ENCODE peak calls at places on chromosomes 1 and 21, in nine cellular contexts. E, H, T, O, G, I, X, M and W are unnamed samples.

GRCh38 chr1:31593770-31594632 is 17.7 kb downstream of the TINAGL1 start:
- DNase-seq in E (peak; percentile 82), H (peak; percentile 84), T (peak; percentile 91), O (peak; percentile 69), G (peak; percentile 69), I (peak; percentile 78), X (peak; percentile 82), M (peak; percentile 78), W (peak; percentile 91)

GRCh38 chr1:154855186-154855585 is 14.9 kb downstream of the KCNN3 start:
- DNase-seq in E (no peak), H (no peak), T (no peak), O (no peak), G (no peak), I (no peak), X (no peak), M (no peak), W (no peak)

GRCh38 chr1:205541161-205541886 is 36.9 kb downstream of the CDK18 start:
- DNase-seq in E (no peak), H (peak; percentile 15), T (peak; percentile 37), O (no peak), G (no peak), I (no peak), X (no peak), M (no peak), W (peak; percentile 7)

GRCh38 chr1:236800002-236800620 is 5.0 kb downstream of the MTR start:
- DNase-seq in E (no peak), H (no peak), T (no peak), O (no peak), G (peak; percentile 8), I (no peak), X (no peak), M (no peak), W (no peak)

GRCh38 chr1:209601809-209602657 is 18.5 kb downstream of the CAMK1G start:
- DNase-seq in E (no peak), H (no peak), T (no peak), O (no peak), G (peak; percentile 69), I (no peak), X (no peak), M (no peak), W (no peak)

GRCh38 chr1:55584521-55585401 is 369.6 kb upstream of the USP24 start:
- DNase-seq in E (peak; percentile 53), H (no peak), T (no peak), O (no peak), G (no peak), I (no peak), X (no peak), M (no peak), W (no peak)

GRCh38 chr1:108814343-108815125 is 42.4 kb downstream of the AKNAD1 start:
- DNase-seq in E (no peak), H (no peak), T (no peak), O (no peak), G (no peak), I (no peak), X (peak; percentile 47), M (no peak), W (no peak)

GRCh38 chr1:70075751-70076150 is 129.6 kb downstream of the LRRC40 start:
- DNase-seq in E (no peak), H (no peak), T (no peak), O (no peak), G (no peak), I (no peak), X (no peak), M (no peak), W (no peak)

GRCh38 chr1:206784471-206784903 is 12.2 kb upstream of the IL10 start:
- DNase-seq in E (no peak), H (no peak), T (no peak), O (no peak), G (no peak), I (no peak), X (no peak), M (no peak), W (no peak)

GRCh38 chr1:2786329-2787162 is 14.9 kb downstream of the TTC34 start:
- DNase-seq in E (no peak), H (peak; percentile 58), T (peak; percentile 78), O (peak; percentile 52), G (no peak), I (peak; percentile 45), X (no peak), M (peak; percentile 63), W (peak; percentile 90)

GRCh38 chr1:237938553-237938952 is 47.8 kb upstream of the ZP4 start:
- DNase-seq in E (no peak), H (no peak), T (no peak), O (no peak), G (no peak), I (no peak), X (no peak), M (no peak), W (no peak)

GRCh38 chr1:89611721-89612120 is 21.2 kb upstream of the LRRC8C start:
- DNase-seq in E (no peak), H (no peak), T (no peak), O (no peak), G (no peak), I (no peak), X (no peak), M (no peak), W (no peak)

GRCh38 chr1:11680270-11681070 is 478 bp downstream of the MAD2L2 start:
- DNase-seq in E (no peak), H (no peak), T (no peak), O (no peak), G (no peak), I (no peak), X (peak; percentile 30), M (no peak), W (no peak)

GRCh38 chr1:99137546-99138206 is 126.6 kb upstream of the PLPPR4 start:
- DNase-seq in E (no peak), H (no peak), T (no peak), O (no peak), G (no peak), I (no peak), X (no peak), M (no peak), W (no peak)

GRCh38 chr21:44443891-44444285 is 11.4 kb upstream of the LRRC3 start:
- DNase-seq in E (no peak), H (peak; percentile 37), T (peak; percentile 67), O (peak; percentile 46), G (no peak), I (peak; percentile 4), X (no peak), M (peak; percentile 30), W (peak; percentile 69)

GRCh38 chr21:44442266-44443125 is 12.8 kb upstream of the LRRC3 start:
- DNase-seq in E (no peak), H (peak; percentile 33), T (peak; percentile 71), O (no peak), G (no peak), I (no peak), X (no peak), M (peak; percentile 27), W (peak; percentile 44)

GRCh38 chr21:44445413-44445812 is 9.9 kb upstream of the LRRC3 start:
- DNase-seq in E (no peak), H (no peak), T (peak; percentile 21), O (no peak), G (no peak), I (peak; percentile 1), X (no peak), M (peak; percentile 7), W (no peak)

GRCh38 chr21:44443291-44443890 is 11.9 kb upstream of the LRRC3 start:
- DNase-seq in E (no peak), H (peak; percentile 33), T (peak; percentile 54), O (peak; percentile 23), G (no peak), I (peak; percentile 4), X (no peak), M (peak; percentile 16), W (peak; percentile 42)

GRCh38 chr21:44444286-44444931 is 10.9 kb upstream of the LRRC3 start:
- DNase-seq in E (no peak), H (peak; percentile 40), T (peak; percentile 43), O (peak; percentile 45), G (no peak), I (peak; percentile 9), X (no peak), M (peak; percentile 42), W (no peak)
- TF ChIP-seq CTCF in E (no peak), H (no peak), T (no peak), O (no peak), G (no peak), I (no peak), X (no peak), M (no peak), W (no peak)

GRCh38 chr1:44328767-44329416 is 26.2 kb downstream of the ERI3 start:
- DNase-seq in E (no peak), H (no peak), T (no peak), O (no peak), G (no peak), I (no peak), X (no peak), M (no peak), W (no peak)
- H3K27ac ChIP-seq in E (peak overlapping the region; percentile 66), H (no peak overlapping the region), T (no peak overlapping the region), O (peak overlapping the region; percentile 94), G (peak overlapping the region; percentile 90), I (no peak overlapping the region), X (peak overlapping the region; percentile 50), M (no peak overlapping the region), W (no peak overlapping the region)

DNA sequence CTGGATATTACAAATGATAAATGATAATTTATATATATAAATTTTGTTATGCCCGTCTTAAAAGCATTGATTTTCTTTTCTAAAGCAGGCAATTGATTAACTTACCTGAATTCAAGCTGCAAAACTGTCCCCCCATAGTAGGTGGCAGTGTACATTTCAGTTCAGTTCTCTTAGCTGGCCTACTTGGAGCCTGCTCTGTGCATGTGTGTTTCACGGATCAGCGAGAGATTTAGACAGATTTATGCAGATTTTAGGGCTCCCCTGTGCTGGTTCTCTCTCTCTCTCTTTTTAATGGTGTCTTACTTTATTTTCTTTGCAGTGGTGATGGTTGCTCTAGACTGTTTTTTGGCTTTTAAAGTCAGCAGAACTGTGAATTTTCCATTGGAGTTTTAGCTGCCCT is 30.7 kb downstream of the CLIC4 start:
- DNase-seq in E (no peak), H (no peak), T (no peak), O (no peak), G (no peak), I (no peak), X (no peak), M (no peak), W (no peak)
- TF ChIP-seq CTCF in E (no peak), H (no peak), T (no peak), O (no peak), G (no peak), I (no peak), X (no peak), M (no peak), W (no peak)

GRCh38 chr1:62050165-62050564 is 144.5 kb upstream of the L1TD1 start:
- DNase-seq in E (no peak), H (no peak), T (no peak), O (no peak), G (no peak), I (no peak), X (no peak), M (no peak), W (no peak)
- H3K27ac ChIP-seq in E (no peak overlapping the region), H (no peak overlapping the region), T (peak overlapping the region; percentile 6), O (no peak overlapping the region), G (no peak overlapping the region), I (no peak overlapping the region), X (no peak overlapping the region), M (no peak overlapping the region), W (no peak overlapping the region)